ENCODE peak calls at places on chromosome 21, in five cellular contexts. One of them, this sample, is unnamed.

GRCh38 chr21:33302055-33302454 is 22.7 kb upstream of the IFNAR1 start:
- DNase-seq in nephron progenitor cell: no peak
- DNase-seq in globus pallidus: no peak
- DNase-seq in stimulated activated CD4-positive, alpha-beta T cell treated with anti-CD3 and anti-CD28 coated beads, TNF-alpha, amount 100 ng/mL, for 48 hours: no peak
- DNase-seq in NCI-H2081: no peak
- DNase-seq in this sample: no peak

GRCh38 chr21:36155603-36156338 is 853 bp upstream of the DOP1B start:
- DNase-seq in NCI-H2081: no peak
- DNase-seq in nephron progenitor cell: no peak
- DNase-seq in stimulated activated CD4-positive, alpha-beta T cell treated with anti-CD3 and anti-CD28 coated beads, TNF-alpha, amount 100 ng/mL, for 48 hours: no peak
- DNase-seq in globus pallidus: no peak
- DNase-seq in this sample: no peak

GRCh38 chr21:41901099-41901498 is 22.0 kb upstream of the PRDM15 start:
- DNase-seq in nephron progenitor cell: no peak
- DNase-seq in stimulated activated CD4-positive, alpha-beta T cell treated with anti-CD3 and anti-CD28 coated beads, TNF-alpha, amount 100 ng/mL, for 48 hours: peak; percentile 36
- DNase-seq in globus pallidus: no peak
- DNase-seq in NCI-H2081: no peak
- DNase-seq in this sample: no peak

GRCh38 chr21:27581168-27581567 is 614.3 kb upstream of the ADAMTS5 start:
- DNase-seq in NCI-H2081: no peak
- DNase-seq in globus pallidus: no peak
- DNase-seq in stimulated activated CD4-positive, alpha-beta T cell treated with anti-CD3 and anti-CD28 coated beads, TNF-alpha, amount 100 ng/mL, for 48 hours: no peak
- DNase-seq in nephron progenitor cell: no peak
- DNase-seq in this sample: no peak

GRCh38 chr21:34535886-34536285 is 23.9 kb upstream of the KCNE1 start:
- DNase-seq in nephron progenitor cell: no peak
- DNase-seq in NCI-H2081: no peak
- DNase-seq in globus pallidus: no peak
- DNase-seq in stimulated activated CD4-positive, alpha-beta T cell treated with anti-CD3 and anti-CD28 coated beads, TNF-alpha, amount 100 ng/mL, for 48 hours: no peak
- DNase-seq in this sample: no peak

GRCh38 chr21:45543710-45544448 is 1.6 kb upstream of the SLC19A1 start:
- DNase-seq in globus pallidus: no peak
- DNase-seq in stimulated activated CD4-positive, alpha-beta T cell treated with anti-CD3 and anti-CD28 coated beads, TNF-alpha, amount 100 ng/mL, for 48 hours: no peak
- DNase-seq in nephron progenitor cell: no peak
- DNase-seq in NCI-H2081: no peak
- DNase-seq in this sample: no peak

GRCh38 chr21:23930565-23930964 is 1676.7 kb downstream of the MRPL39 start:
- DNase-seq in nephron progenitor cell: no peak
- DNase-seq in globus pallidus: no peak
- DNase-seq in stimulated activated CD4-positive, alpha-beta T cell treated with anti-CD3 and anti-CD28 coated beads, TNF-alpha, amount 100 ng/mL, for 48 hours: no peak
- DNase-seq in NCI-H2081: no peak
- DNase-seq in this sample: no peak

GRCh38 chr21:42781981-42782722 is 97.2 kb downstream of the WDR4 start:
- DNase-seq in stimulated activated CD4-positive, alpha-beta T cell treated with anti-CD3 and anti-CD28 coated beads, TNF-alpha, amount 100 ng/mL, for 48 hours: no peak
- DNase-seq in NCI-H2081: no peak
- DNase-seq in globus pallidus: no peak
- DNase-seq in nephron progenitor cell: no peak
- DNase-seq in this sample: peak; percentile 40

GRCh38 chr21:38990424-38990794 is 184.7 kb downstream of the ETS2 start:
- DNase-seq in stimulated activated CD4-positive, alpha-beta T cell treated with anti-CD3 and anti-CD28 coated beads, TNF-alpha, amount 100 ng/mL, for 48 hours: no peak
- DNase-seq in NCI-H2081: peak; percentile 72
- DNase-seq in globus pallidus: no peak
- DNase-seq in nephron progenitor cell: peak; percentile 46
- DNase-seq in this sample: no peak

GRCh38 chr21:18349468-18349867 is 54.1 kb downstream of the TMPRSS15 start:
- DNase-seq in stimulated activated CD4-positive, alpha-beta T cell treated with anti-CD3 and anti-CD28 coated beads, TNF-alpha, amount 100 ng/mL, for 48 hours: no peak
- DNase-seq in nephron progenitor cell: no peak
- DNase-seq in globus pallidus: no peak
- DNase-seq in NCI-H2081: no peak
- DNase-seq in this sample: no peak

GRCh38 chr21:41764558-41765392 is 2.1 kb downstream of the RIPK4 start:
- DNase-seq in NCI-H2081: no peak
- DNase-seq in stimulated activated CD4-positive, alpha-beta T cell treated with anti-CD3 and anti-CD28 coated beads, TNF-alpha, amount 100 ng/mL, for 48 hours: no peak
- DNase-seq in nephron progenitor cell: no peak
- DNase-seq in globus pallidus: no peak
- DNase-seq in this sample: no peak

GRCh38 chr21:45306832-45307571 is 19.3 kb upstream of the POFUT2 start:
- DNase-seq in nephron progenitor cell: peak; percentile 55
- DNase-seq in globus pallidus: peak; percentile 97
- DNase-seq in stimulated activated CD4-positive, alpha-beta T cell treated with anti-CD3 and anti-CD28 coated beads, TNF-alpha, amount 100 ng/mL, for 48 hours: no peak
- DNase-seq in NCI-H2081: no peak
- DNase-seq in this sample: no peak